ENCODE peak calls at places on chromosomes 5 and 9, in five cellular contexts. M, V, K, U and F are unnamed samples.

GRCh38 chr9:131642496-131643083 is 97.3 kb downstream of the PRRT1B start:
- DNase-seq in M (no peak), V (no peak), K (no peak), U (no peak), F (peak)

GRCh38 chr9:469672-470040 is 255.0 kb downstream of the DOCK8 start:
- DNase-seq in M (peak), V (peak), K (peak), U (no peak), F (no peak)

GRCh38 chr9:38681747-38682227 is 38.1 kb downstream of the FAM240B start:
- DNase-seq in M (no peak), V (no peak), K (no peak), U (peak), F (no peak)

GRCh38 chr5:151619812-151620462 is 28.8 kb upstream of the FAT2 start:
- DNase-seq in M (no peak), V (no peak), K (no peak), U (no peak), F (no peak)

GRCh38 chr9:37618817-37619216 is 26.4 kb upstream of the TOMM5 start:
- DNase-seq in M (no peak), V (no peak), K (no peak), U (peak), F (no peak)

GRCh38 chr5:10519729-10520128 is 44.1 kb upstream of the ANKRD33B start:
- DNase-seq in M (no peak), V (no peak), K (peak), U (no peak), F (no peak)

GRCh38 chr5:429453-430188 is 13.4 kb upstream of the EXOC3 start:
- DNase-seq in M (no peak), V (no peak), K (peak), U (peak), F (no peak)

GRCh38 chr5:179549973-179550510 is 312 bp upstream of the RUFY1 start:
- DNase-seq in M (no peak), V (no peak), K (no peak), U (peak), F (peak)

GRCh38 chr5:59097116-59097515 is 514.2 kb downstream of the RAB3C start:
- DNase-seq in M (no peak), V (no peak), K (no peak), U (peak), F (no peak)

GRCh38 chr5:141696431-141696830 is 14.4 kb upstream of the ARAP3 start:
- DNase-seq in M (no peak), V (no peak), K (no peak), U (no peak), F (no peak)

GRCh38 chr5:106894964-106895363 is 775.8 kb downstream of the EFNA5 start:
- DNase-seq in M (no peak), V (no peak), K (no peak), U (peak), F (no peak)

GRCh38 chr5:43192558-43193170 is 639 bp downstream of the NIM1K start:
- DNase-seq in M (peak), V (peak), K (peak), U (no peak), F (peak)

GRCh38 chr9:93064392-93065124 is 6.1 kb downstream of the SUSD3 start:
- DNase-seq in M (no peak), V (peak), K (no peak), U (no peak), F (peak)

GRCh38 chr9:95023217-95024003 is 294.1 kb downstream of the FANCC start:
- DNase-seq in M (no peak), V (peak), K (no peak), U (peak), F (no peak)

GRCh38 chr5:145245354-145245753 is 589.8 kb downstream of the PRELID2 start:
- DNase-seq in M (no peak), V (no peak), K (no peak), U (peak), F (no peak)

GRCh38 chr5:77360381-77360780 is 131.7 kb downstream of the WDR41 start:
- DNase-seq in M (peak), V (no peak), K (no peak), U (no peak), F (no peak)

GRCh38 chr9:85639675-85640186 is 102.0 kb downstream of the AGTPBP1 start:
- DNase-seq in M (no peak), V (no peak), K (no peak), U (no peak), F (no peak)

GRCh38 chr5:53087596-53087995 is 22.0 kb downstream of the MOCS2 start:
- DNase-seq in M (no peak), V (no peak), K (no peak), U (no peak), F (no peak)

GRCh38 chr9:110801426-110801825 is 132.8 kb downstream of the MUSK start:
- DNase-seq in M (no peak), V (no peak), K (no peak), U (no peak), F (no peak)

GRCh38 chr9:89839427-89839826 is 234.6 kb downstream of the GADD45G start:
- DNase-seq in M (no peak), V (no peak), K (no peak), U (no peak), F (no peak)

GRCh38 chr9:21813575-21814473 is 11.4 kb downstream of the MTAP start:
- DNase-seq in M (peak), V (peak), K (peak), U (peak), F (peak)

GRCh38 chr5:43041669-43042175 is 1.6 kb upstream of the ANXA2R start:
- DNase-seq in M (peak), V (peak), K (peak), U (peak), F (no peak)

GRCh38 chr9:104227108-104227507 is 133.0 kb downstream of the SMC2 start:
- DNase-seq in M (no peak), V (no peak), K (no peak), U (no peak), F (no peak)

GRCh38 chr5:15249152-15249551 is 250.8 kb upstream of the FBXL7 start:
- DNase-seq in M (no peak), V (no peak), K (no peak), U (peak), F (no peak)

GRCh38 chr5:1282139-1282992 is 12.5 kb downstream of the TERT start:
- DNase-seq in M (no peak), V (no peak), K (peak), U (no peak), F (no peak)

GRCh38 chr5:10701567-10702039 is 59.4 kb downstream of the DAP start:
- DNase-seq in M (no peak), V (peak), K (no peak), U (peak), F (peak)

GRCh38 chr5:122007445-122008010 is 45.8 kb downstream of the SRFBP1 start:
- DNase-seq in M (no peak), V (no peak), K (no peak), U (no peak), F (no peak)

GRCh38 chr9:98107926-98108325 is 11.1 kb downstream of the TRIM14 start:
- DNase-seq in M (no peak), V (no peak), K (no peak), U (no peak), F (no peak)

GRCh38 chr5:8550921-8551320 is 682.0 kb downstream of the MTRR start:
- DNase-seq in M (no peak), V (no peak), K (no peak), U (no peak), F (no peak)

GRCh38 chr5:122401991-122402710 is 90.1 kb downstream of the SNCAIP start:
- DNase-seq in M (no peak), V (no peak), K (no peak), U (no peak), F (no peak)

GRCh38 chr5:137218896-137219295 is 280.2 kb downstream of the SPOCK1 start:
- DNase-seq in M (no peak), V (peak), K (no peak), U (no peak), F (no peak)

GRCh38 chr5:137221914-137222313 is 277.2 kb downstream of the SPOCK1 start:
- DNase-seq in M (no peak), V (no peak), K (no peak), U (no peak), F (no peak)

GRCh38 chr5:137218471-137218870 is 280.7 kb downstream of the SPOCK1 start:
- DNase-seq in M (no peak), V (peak), K (no peak), U (no peak), F (no peak)

GRCh38 chr5:137217599-137218200 is 281.4 kb downstream of the SPOCK1 start:
- DNase-seq in M (no peak), V (no peak), K (no peak), U (no peak), F (no peak)

DNA sequence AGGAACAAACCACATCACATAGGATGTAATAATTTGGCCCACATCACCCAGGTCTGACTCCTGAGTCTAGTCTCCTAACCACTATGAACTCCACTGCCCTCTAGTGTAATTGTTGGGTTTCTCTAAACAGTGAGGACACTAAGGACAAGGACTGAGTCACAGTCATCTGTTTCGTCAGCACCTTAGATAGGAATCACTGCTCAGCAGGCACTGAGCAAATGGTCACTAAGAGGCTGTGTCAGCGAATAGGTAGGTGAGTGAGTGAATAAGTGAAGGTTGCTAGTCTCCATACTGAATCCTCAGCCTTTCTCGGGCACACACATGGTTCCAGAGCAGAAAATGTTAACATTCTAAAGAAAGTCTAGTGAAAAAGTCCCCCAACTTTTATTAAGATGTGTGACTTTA is 278.6 kb downstream of the SPOCK1 start:
- DNase-seq in M (no peak), V (peak), K (no peak), U (peak), F (no peak)
- TF ChIP-seq CTCF in M (peak), V (peak), K (no peak), U (peak), F (no peak)

DNA sequence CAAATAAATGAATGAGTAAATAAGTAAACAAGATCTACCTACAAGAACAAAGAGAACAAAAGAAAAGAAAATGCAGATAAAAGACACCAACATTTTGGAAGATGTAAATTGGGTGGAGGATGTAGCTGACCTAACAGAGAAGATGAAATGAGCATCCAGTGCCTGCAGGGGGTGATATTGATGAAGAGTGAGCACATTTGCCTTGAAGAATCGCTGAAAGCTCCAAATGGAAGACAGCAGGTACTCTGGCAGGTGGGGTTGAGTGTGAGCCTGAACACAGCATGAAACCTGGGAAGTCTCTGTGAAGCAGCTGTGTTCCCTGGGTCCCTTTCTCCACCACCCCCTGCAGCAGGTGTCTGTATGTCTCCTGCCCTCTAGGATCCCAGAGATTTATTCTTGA is 125.6 kb downstream of the NXNL2 start:
- DNase-seq in M (no peak), V (no peak), K (no peak), U (peak), F (peak)
- TF ChIP-seq CTCF in M (no peak), V (no peak), K (no peak), U (peak), F (peak)

GRCh38 chr9:136345281-136346156 is 18.0 kb downstream of the DNLZ start:
- DNase-seq in M (peak), V (peak), K (peak), U (no peak), F (no peak)
- TF ChIP-seq CTCF in M (peak), V (no peak), K (no peak), U (peak), F (no peak)

GRCh38 chr9:12464368-12464767 is 228.8 kb upstream of the TYRP1 start:
- DNase-seq in M (no peak), V (no peak), K (no peak), U (no peak), F (no peak)

GRCh38 chr9:12463641-12464040 is 229.5 kb upstream of the TYRP1 start:
- DNase-seq in M (no peak), V (no peak), K (no peak), U (no peak), F (no peak)

GRCh38 chr9:12462861-12463260 is 230.3 kb upstream of the TYRP1 start:
- DNase-seq in M (no peak), V (no peak), K (no peak), U (no peak), F (no peak)

GRCh38 chr9:12461759-12462158 is 231.4 kb upstream of the TYRP1 start:
- DNase-seq in M (no peak), V (no peak), K (no peak), U (no peak), F (no peak)

DNA sequence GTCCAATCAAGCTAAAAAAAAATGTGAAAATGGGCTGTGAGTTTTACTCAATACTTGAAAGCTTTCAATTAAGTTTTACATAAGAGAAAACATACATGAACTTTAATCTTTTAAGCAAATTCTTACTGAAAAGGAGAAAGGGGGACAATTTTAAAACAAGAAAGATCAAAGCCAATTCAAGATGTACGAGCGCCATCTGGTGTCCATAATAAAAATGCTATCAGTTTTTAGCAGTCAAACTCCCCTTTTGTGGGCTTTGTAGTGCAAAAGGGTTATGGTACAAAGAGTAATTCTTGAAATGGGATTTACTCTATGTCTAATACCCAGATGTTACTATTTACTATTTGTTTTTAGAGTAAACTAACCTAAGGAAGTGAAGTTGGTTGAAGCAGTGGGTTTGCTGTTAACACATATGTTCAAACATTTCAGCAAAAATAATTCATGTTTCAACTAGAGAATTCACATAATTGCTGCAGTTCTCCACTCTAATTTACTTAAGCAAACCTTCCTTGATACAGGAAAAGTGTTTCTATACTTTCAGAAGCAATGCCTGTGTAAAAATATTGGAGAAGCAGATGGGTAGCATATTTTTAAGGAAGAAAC is 228.2 kb upstream of the TYRP1 start:
- DNase-seq in M (no peak), V (peak), K (no peak), U (peak), F (no peak)
- TF ChIP-seq CTCF in M (peak), V (peak), K (no peak), U (peak), F (peak)

GRCh38 chr5:35852084-35852734 is 4.5 kb upstream of the IL7R start:
- DNase-seq in M (no peak), V (no peak), K (no peak), U (no peak), F (peak)
- TF ChIP-seq CTCF in M (no peak), V (no peak), K (no peak), U (peak), F (no peak)

DNA sequence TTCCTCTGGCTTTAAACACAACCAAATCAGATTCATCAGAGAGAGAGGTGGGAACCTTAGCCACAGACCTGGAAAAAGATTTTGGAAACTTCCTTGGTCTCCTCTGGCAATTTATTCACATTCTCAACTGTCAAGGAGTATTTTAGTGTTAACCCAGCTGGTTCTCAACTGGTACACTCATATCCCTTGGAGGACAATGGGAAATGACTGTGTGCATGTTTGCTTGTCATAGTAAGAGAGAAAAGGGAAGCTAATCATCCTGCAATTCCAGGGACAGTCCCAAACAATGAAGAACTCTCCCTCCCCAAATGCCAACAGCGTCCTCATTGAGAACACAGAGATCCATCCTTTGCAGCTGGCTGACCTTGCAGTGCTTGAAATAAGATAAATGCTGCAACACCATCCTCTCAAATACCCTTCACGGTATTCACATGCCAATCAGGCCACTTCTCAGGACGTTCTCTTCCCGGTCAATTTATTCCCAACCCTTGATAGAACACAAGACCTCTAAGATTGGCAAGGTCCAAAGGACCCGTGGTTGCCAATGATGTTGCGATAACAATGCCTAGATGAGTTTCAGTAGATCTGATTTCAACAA is 75.5 kb downstream of the EPB41L4B start:
- DNase-seq in M (no peak), V (no peak), K (no peak), U (no peak), F (no peak)
- TF ChIP-seq CTCF in M (no peak), V (no peak), K (no peak), U (no peak), F (no peak)